ENCODE peak calls at places on chromosomes 4 and X, in seven cellular contexts. One of them, this sample, is unnamed.

GRCh38 chr4:145044341-145044740 is 53.7 kb downstream of the ANAPC10 start:
- DNase-seq in erythroblast: no peak
- DNase-seq in amniotic stem cell: no peak
- DNase-seq in G401: no peak
- DNase-seq in substantia nigra: no peak
- DNase-seq in neural progenitor cell: no peak
- DNase-seq in NCI-H774: no peak
- DNase-seq in this sample: no peak

GRCh38 chrX:150148749-150149672 is 210.7 kb upstream of the EOLA2 start:
- DNase-seq in erythroblast: no peak
- DNase-seq in amniotic stem cell: no peak
- DNase-seq in G401: no peak
- DNase-seq in substantia nigra: no peak
- DNase-seq in neural progenitor cell: no peak
- DNase-seq in NCI-H774: no peak
- DNase-seq in this sample: no peak

GRCh38 chrX:37753384-37753783 is 26.5 kb upstream of the CYBB start:
- DNase-seq in erythroblast: no peak
- DNase-seq in amniotic stem cell: no peak
- DNase-seq in G401: no peak
- DNase-seq in substantia nigra: no peak
- DNase-seq in neural progenitor cell: no peak
- DNase-seq in NCI-H774: no peak
- DNase-seq in this sample: no peak

GRCh38 chr4:39032218-39033085 is at the start of gene TMEM156:
- DNase-seq in erythroblast: no peak
- DNase-seq in amniotic stem cell: no peak
- DNase-seq in G401: no peak
- DNase-seq in substantia nigra: no peak
- DNase-seq in neural progenitor cell: no peak
- DNase-seq in NCI-H774: no peak
- DNase-seq in this sample: no peak

GRCh38 chr4:48360285-48360965 is 19.1 kb downstream of the SLAIN2 start:
- DNase-seq in erythroblast: no peak
- DNase-seq in amniotic stem cell: peak
- DNase-seq in G401: no peak
- DNase-seq in substantia nigra: no peak
- DNase-seq in neural progenitor cell: no peak
- DNase-seq in NCI-H774: no peak
- DNase-seq in this sample: peak

GRCh38 chrX:103442536-103442901 is 66.2 kb downstream of the BEX3 start:
- DNase-seq in erythroblast: no peak
- DNase-seq in amniotic stem cell: no peak
- DNase-seq in G401: no peak
- DNase-seq in substantia nigra: no peak
- DNase-seq in neural progenitor cell: no peak
- DNase-seq in NCI-H774: no peak
- DNase-seq in this sample: no peak

GRCh38 chr4:4502694-4503311 is 39.0 kb downstream of the STX18 start:
- DNase-seq in erythroblast: peak
- DNase-seq in amniotic stem cell: no peak
- DNase-seq in G401: no peak
- DNase-seq in substantia nigra: no peak
- DNase-seq in neural progenitor cell: peak
- DNase-seq in NCI-H774: no peak
- DNase-seq in this sample: no peak

GRCh38 chr4:113639311-113639710 is 122.2 kb downstream of the CAMK2D start:
- DNase-seq in erythroblast: no peak
- DNase-seq in amniotic stem cell: no peak
- DNase-seq in G401: no peak
- DNase-seq in substantia nigra: no peak
- DNase-seq in neural progenitor cell: no peak
- DNase-seq in NCI-H774: no peak
- DNase-seq in this sample: no peak

GRCh38 chrX:151505796-151506195 is 57.7 kb upstream of the PASD1 start:
- DNase-seq in erythroblast: peak
- DNase-seq in amniotic stem cell: no peak
- DNase-seq in G401: peak
- DNase-seq in substantia nigra: no peak
- DNase-seq in neural progenitor cell: peak
- DNase-seq in NCI-H774: no peak
- DNase-seq in this sample: no peak

GRCh38 chrX:152907084-152907651 is 9.3 kb downstream of the ZNF185 start:
- DNase-seq in erythroblast: no peak
- DNase-seq in amniotic stem cell: no peak
- DNase-seq in G401: peak
- DNase-seq in substantia nigra: no peak
- DNase-seq in neural progenitor cell: peak
- DNase-seq in NCI-H774: no peak
- DNase-seq in this sample: no peak

This sample was measured in BJ.